ENCODE peak calls at places on chromosomes 7 and 10, in six cellular contexts. E is heart right ventricle; K is caudate nucleus; G is NCI-H2029 treated with DMSO at 0.1 percent for 48 hours; Q is lower lobe of right lung; T is stimulated activated CD4-positive, alpha-beta T cell treated with anti-CD3 and anti-CD28 coated beads, Interleukin-4, amount 100 ng/mL, for 1 hour. S is an unnamed sample.
A peak's percentile ranks its signal among the peaks of the same experiment; 100 is the strongest.

GRCh38 chr7:44967571-44968446 is 11.0 kb downstream of the MYO1G start:
- DNase-seq in E (no peak), K (no peak), T (no peak), G (no peak), Q (no peak), S (no peak)

GRCh38 chr10:48884337-48885045 is 55.1 kb downstream of the LRRC18 start:
- DNase-seq in E (no peak), G (no peak), Q (no peak), T (no peak), K (no peak), S (no peak)

GRCh38 chr10:130696870-130697269 is 560.7 kb downstream of the GLRX3 start:
- DNase-seq in G (no peak), Q (no peak), E (no peak), T (no peak), K (no peak), S (no peak)

GRCh38 chr10:61286695-61287094 is 166.5 kb downstream of the TMEM26 start:
- DNase-seq in K (no peak), T (no peak), E (no peak), G (no peak), Q (no peak), S (peak; percentile 34)

GRCh38 chr10:123073187-123073586 is 62.6 kb upstream of the HMX3 start:
- DNase-seq in K (no peak), E (no peak), G (no peak), Q (no peak), T (no peak), S (no peak)

GRCh38 chr10:77325233-77325537 is 312.4 kb downstream of the KCNMA1 start:
- DNase-seq in G (peak; percentile 74), Q (no peak), E (no peak), T (no peak), K (no peak), S (no peak)

GRCh38 chr7:51317582-51317910 is 937 bp upstream of the COBL start:
- DNase-seq in K (no peak), E (no peak), G (no peak), T (no peak), Q (no peak), S (no peak)

GRCh38 chr10:9244880-9245279 is 1190.4 kb downstream of the GATA3 start:
- DNase-seq in K (no peak), E (no peak), Q (no peak), G (no peak), T (no peak), S (no peak)

GRCh38 chr7:135792866-135793265 is 44.3 kb upstream of the FAM180A start:
- DNase-seq in T (no peak), G (no peak), K (no peak), E (no peak), Q (no peak), S (no peak)

GRCh38 chr7:155220881-155221280 is 76.8 kb upstream of the INSIG1 start:
- DNase-seq in Q (no peak), K (no peak), E (no peak), T (no peak), G (no peak), S (no peak)

GRCh38 chr7:39650676-39651075 is 27.3 kb downstream of the RALA start:
- DNase-seq in G (no peak), Q (no peak), K (no peak), E (peak; percentile 12), T (no peak), S (no peak)

GRCh38 chr10:111732116-111732785 is 451.3 kb downstream of the GPAM start:
- DNase-seq in G (no peak), Q (no peak), K (no peak), E (no peak), T (no peak), S (no peak)

GRCh38 chr10:30510184-30510931 is 76.4 kb downstream of the MAP3K8 start:
- DNase-seq in T (no peak), E (no peak), Q (no peak), G (no peak), K (no peak), S (peak; percentile 58)

GRCh38 chr10:110010076-110011069 is 2.6 kb downstream of the ADD3 start:
- DNase-seq in G (no peak), K (no peak), Q (no peak), T (no peak), E (no peak), S (no peak)

GRCh38 chr10:84356951-84357350 is 28.6 kb downstream of the CCSER2 start:
- DNase-seq in E (no peak), K (no peak), G (no peak), T (no peak), Q (no peak), S (no peak)

GRCh38 chr10:51170518-51171245 is 96.4 kb downstream of the PRKG1 start:
- DNase-seq in K (no peak), G (no peak), E (no peak), Q (no peak), T (no peak), S (no peak)

GRCh38 chr10:100656479-100656878 is 88.9 kb upstream of the PAX2 start:
- DNase-seq in E (no peak), T (no peak), Q (no peak), K (no peak), G (no peak), S (peak; percentile 60)

GRCh38 chr10:24307173-24307572 is 98.2 kb downstream of the KIAA1217 start:
- DNase-seq in G (no peak), T (no peak), Q (no peak), K (no peak), E (no peak), S (no peak)

GRCh38 chr10:122374859-122375721 is 582 bp downstream of the PLEKHA1 start:
- DNase-seq in E (peak; percentile 50), Q (peak; percentile 76), T (peak; percentile 74), G (no peak), K (peak; percentile 39), S (peak; percentile 74)

GRCh38 chr7:44065431-44066110 is at the start of gene PGAM2:
- DNase-seq in K (no peak), Q (peak; percentile 50), G (no peak), T (no peak), E (peak; percentile 86), S (no peak)

GRCh38 chr7:31782411-31782991 is 95.5 kb downstream of the PPP1R17 start:
- DNase-seq in K (no peak), T (no peak), G (peak; percentile 59), E (no peak), Q (no peak), S (peak; percentile 49)

GRCh38 chr7:43873300-43873699 is 4.0 kb upstream of the MRPS24 start:
- DNase-seq in T (no peak), Q (no peak), G (no peak), E (no peak), K (no peak), S (no peak)

GRCh38 chr10:61903184-61903990 is 1.9 kb downstream of the ARID5B start:
- DNase-seq in T (peak; percentile 65), E (peak; percentile 46), K (peak; percentile 30), G (peak; percentile 39), Q (peak; percentile 77), S (peak; percentile 72)

S was measured in GM13976.